ENCODE peak calls at places on chromosomes 12 and 14, in nine cellular contexts. N is smooth muscle cell of the brain vasculature; G is left cardiac atrium; H is dermis blood vessel endothelial cell; D is NCI-H187 treated with DMSO at 0.1 percent for 48 hours; T is stimulated activated CD4-positive, alpha-beta T cell treated with anti-CD3 and anti-CD28 coated beads, Interleukin-2, amount 100 ng/mL, for 24 hours; F is Peyer's patch; O is NCI-H1105; Y is hippocampal formation. K is an unnamed sample.

GRCh38 chr12:63978519-63978918 is 134.0 kb downstream of the SRGAP1 start:
- DNase-seq in D (no peak), G (no peak), T (no peak), N (no peak), Y (no peak), F (no peak), H (peak; percentile 72), O (no peak), K (peak; percentile 79)

GRCh38 chr12:131091976-131092691 is 138.4 kb downstream of the ADGRD1 start:
- DNase-seq in D (no peak), G (no peak), Y (no peak), F (peak; percentile 8), O (no peak), T (no peak), H (no peak), N (no peak), K (no peak)

GRCh38 chr14:24414077-24414476 is 15.3 kb downstream of the NYNRIN start:
- DNase-seq in H (no peak), O (no peak), G (no peak), T (no peak), N (no peak), Y (no peak), D (no peak), F (no peak), K (no peak)

GRCh38 chr14:63134801-63135200 is 69.4 kb upstream of the RHOJ start:
- DNase-seq in T (no peak), O (peak; percentile 21), Y (no peak), D (no peak), F (no peak), N (no peak), H (peak; percentile 14), G (no peak), K (no peak)

GRCh38 chr12:75322464-75322863 is 7.7 kb downstream of the CAPS2 start:
- DNase-seq in O (no peak), Y (no peak), D (no peak), G (no peak), H (no peak), N (no peak), F (no peak), T (no peak), K (peak; percentile 74)

GRCh38 chr14:74510955-74511354 is 17.4 kb downstream of the ISCA2 start:
- DNase-seq in G (peak; percentile 47), N (no peak), H (peak; percentile 29), D (no peak), T (no peak), O (no peak), Y (no peak), F (no peak), K (peak; percentile 50)

GRCh38 chr14:69093551-69094421 is 59.1 kb downstream of the DCAF5 start:
- DNase-seq in Y (peak; percentile 87), D (no peak), F (no peak), T (no peak), N (peak; percentile 40), H (peak; percentile 54), O (no peak), G (no peak), K (peak; percentile 71)

GRCh38 chr12:69266045-69266635 is 26.8 kb downstream of the CPSF6 start:
- DNase-seq in T (no peak), N (peak; percentile 12), H (peak; percentile 70), G (no peak), F (no peak), D (no peak), Y (no peak), O (no peak), K (peak; percentile 20)

K was measured in AG10803.